ENCODE peak calls at places on chromosomes 2 and 18, in four cellular contexts. One of them, this sample, is unnamed. For H3K4me1, the result is how much of the 10 kb centered on the place peaks cover.

GRCh38 chr2:227377461-227378351 is 1.4 kb downstream of the TM4SF20 start:
- DNase-seq in GM23338: peak
- DNase-seq in HCT116: peak
- DNase-seq in K562: no peak
- DNase-seq in this sample: no peak

GRCh38 chr18:58497845-58498244 is 131.0 kb downstream of the ALPK2 start:
- DNase-seq in GM23338: no peak
- DNase-seq in HCT116: no peak
- DNase-seq in K562: no peak
- DNase-seq in this sample: no peak

GRCh38 chr18:45248240-45248903 is 366.9 kb upstream of the SLC14A2 start:
- DNase-seq in GM23338: no peak
- DNase-seq in HCT116: no peak
- DNase-seq in K562: no peak
- DNase-seq in this sample: no peak

GRCh38 chr2:235614176-235614860 is 120.5 kb downstream of the AGAP1 start:
- DNase-seq in GM23338: no peak
- DNase-seq in K562: no peak
- DNase-seq in HCT116: no peak
- DNase-seq in this sample: no peak

GRCh38 chr2:127219716-127220090 is 396 bp downstream of the CYP27C1 start:
- DNase-seq in GM23338: peak
- DNase-seq in HCT116: no peak
- DNase-seq in K562: no peak
- DNase-seq in this sample: no peak

GRCh38 chr2:7773362-7773973 is 856.3 kb downstream of the RNF144A start:
- DNase-seq in HCT116: peak
- DNase-seq in GM23338: no peak
- DNase-seq in K562: no peak
- DNase-seq in this sample: no peak

GRCh38 chr18:8188196-8188595 is 421.0 kb upstream of the RAB12 start:
- DNase-seq in K562: no peak
- DNase-seq in GM23338: no peak
- DNase-seq in HCT116: no peak
- DNase-seq in this sample: no peak

GRCh38 chr18:24373331-24373730 is 24.3 kb downstream of the OSBPL1A start:
- DNase-seq in K562: no peak
- DNase-seq in GM23338: no peak
- DNase-seq in HCT116: no peak
- DNase-seq in this sample: no peak

GRCh38 chr2:236378851-236379250 is 114.6 kb upstream of the ASB18 start:
- DNase-seq in HCT116: no peak
- DNase-seq in K562: no peak
- DNase-seq in GM23338: no peak
- DNase-seq in this sample: no peak

GRCh38 chr2:129443235-129443884 is 536.1 kb upstream of the RAB6C start:
- DNase-seq in HCT116: peak
- DNase-seq in GM23338: no peak
- DNase-seq in K562: no peak
- DNase-seq in this sample: no peak

GRCh38 chr18:47883771-47884413 is 46.6 kb downstream of the SMAD2 start:
- DNase-seq in HCT116: no peak
- DNase-seq in GM23338: no peak
- DNase-seq in K562: no peak
- DNase-seq in this sample: no peak

GRCh38 chr18:71398530-71398929 is 1109.7 kb downstream of the SOCS6 start:
- DNase-seq in K562: no peak
- DNase-seq in GM23338: peak
- DNase-seq in HCT116: no peak
- DNase-seq in this sample: no peak

GRCh38 chr2:101520246-101520645 is 45.3 kb upstream of the RFX8 start:
- DNase-seq in HCT116: no peak
- DNase-seq in K562: no peak
- DNase-seq in GM23338: no peak
- DNase-seq in this sample: no peak

GRCh38 chr2:203759692-203760365 is 53.4 kb downstream of the CD28 start:
- DNase-seq in GM23338: no peak
- DNase-seq in K562: no peak
- DNase-seq in HCT116: peak
- DNase-seq in this sample: no peak

GRCh38 chr2:205654878-205655601 is 27.3 kb upstream of the NRP2 start:
- DNase-seq in HCT116: no peak
- DNase-seq in GM23338: no peak
- DNase-seq in K562: no peak
- DNase-seq in this sample: no peak

GRCh38 chr2:219169950-219170654 is at the start of gene SLC23A3:
- DNase-seq in GM23338: no peak
- DNase-seq in HCT116: no peak
- DNase-seq in K562: no peak
- DNase-seq in this sample: no peak

GRCh38 chr2:206482123-206482522 is 38.8 kb downstream of the ADAM23 start:
- DNase-seq in HCT116: no peak
- DNase-seq in K562: no peak
- DNase-seq in GM23338: peak
- DNase-seq in this sample: no peak

GRCh38 chr18:48709371-48709770 is 170.5 kb downstream of the CTIF start:
- DNase-seq in HCT116: no peak
- DNase-seq in GM23338: peak
- DNase-seq in K562: no peak
- DNase-seq in this sample: no peak

GRCh38 chr2:23489471-23490400 is 104.8 kb downstream of the KLHL29 start:
- DNase-seq in HCT116: no peak
- DNase-seq in K562: no peak
- DNase-seq in GM23338: no peak
- DNase-seq in this sample: no peak

GRCh38 chr2:180927030-180927686 is 53.2 kb upstream of the UBE2E3 start:
- DNase-seq in HCT116: no peak
- DNase-seq in GM23338: no peak
- DNase-seq in K562: no peak
- DNase-seq in this sample: no peak

GRCh38 chr18:61502472-61502871 is 169.2 kb downstream of the CDH20 start:
- DNase-seq in GM23338: peak
- DNase-seq in K562: peak
- DNase-seq in HCT116: peak
- DNase-seq in this sample: peak

GRCh38 chr2:195535911-195536522 is 121.0 kb upstream of the SLC39A10 start:
- DNase-seq in K562: no peak
- DNase-seq in HCT116: no peak
- DNase-seq in GM23338: no peak
- DNase-seq in this sample: no peak

GRCh38 chr18:63319383-63320040 is at the start of gene BCL2:
- DNase-seq in K562: no peak
- DNase-seq in GM23338: peak
- DNase-seq in HCT116: no peak
- DNase-seq in this sample: no peak

GRCh38 chr2:181891258-181891965 is at the start of gene ITPRID2:
- DNase-seq in HCT116: peak
- DNase-seq in GM23338: peak
- DNase-seq in K562: peak
- DNase-seq in this sample: no peak

GRCh38 chr2:210617732-210618330 is 61.4 kb downstream of the CPS1 start:
- DNase-seq in HCT116: peak
- DNase-seq in K562: peak
- DNase-seq in GM23338: peak
- DNase-seq in this sample: peak

GRCh38 chr2:209425082-209426071 is 1.5 kb downstream of the MAP2 start:
- DNase-seq in GM23338: peak
- DNase-seq in K562: no peak
- DNase-seq in HCT116: peak
- DNase-seq in this sample: peak

GRCh38 chr2:188244383-188244782 is 47.3 kb upstream of the GULP1 start:
- DNase-seq in GM23338: no peak
- DNase-seq in HCT116: no peak
- DNase-seq in K562: no peak
- DNase-seq in this sample: no peak

GRCh38 chr18:35454803-35455202 is 43.0 kb downstream of the INO80C start:
- DNase-seq in GM23338: no peak
- DNase-seq in HCT116: no peak
- DNase-seq in K562: no peak
- DNase-seq in this sample: no peak

GRCh38 chr2:104368089-104368488 is 485.8 kb upstream of the POU3F3 start:
- DNase-seq in HCT116: no peak
- DNase-seq in K562: no peak
- DNase-seq in GM23338: peak
- DNase-seq in this sample: no peak

GRCh38 chr2:209985879-209986278 is 16.6 kb upstream of the RPE start:
- DNase-seq in K562: no peak
- DNase-seq in GM23338: no peak
- DNase-seq in HCT116: no peak
- DNase-seq in this sample: no peak

GRCh38 chr2:178109813-178110212 is 2.4 kb upstream of the RBM45 start:
- DNase-seq in K562: peak
- DNase-seq in HCT116: peak
- DNase-seq in GM23338: peak
- DNase-seq in this sample: no peak

GRCh38 chr18:47436871-47437270 is 185.4 kb upstream of the SKOR2 start:
- DNase-seq in HCT116: no peak
- DNase-seq in K562: no peak
- DNase-seq in GM23338: no peak
- DNase-seq in this sample: no peak

GRCh38 chr2:157838442-157839161 is 37.5 kb downstream of the ACVR1 start:
- DNase-seq in GM23338: peak
- DNase-seq in K562: peak
- DNase-seq in HCT116: peak
- DNase-seq in this sample: no peak

GRCh38 chr2:7333189-7333588 is 416.0 kb downstream of the RNF144A start:
- DNase-seq in GM23338: no peak
- DNase-seq in K562: no peak
- DNase-seq in HCT116: no peak
- DNase-seq in this sample: no peak

GRCh38 chr2:67476808-67477790 is 80.0 kb downstream of the ETAA1 start:
- DNase-seq in GM23338: peak
- DNase-seq in HCT116: peak
- DNase-seq in K562: peak
- DNase-seq in this sample: peak

GRCh38 chr18:79902075-79902474 is 49.4 kb downstream of the SLC66A2 start:
- DNase-seq in HCT116: no peak
- DNase-seq in GM23338: no peak
- DNase-seq in K562: no peak
- DNase-seq in this sample: no peak

GRCh38 chr18:13245481-13246000 is 27.0 kb downstream of the LDLRAD4 start:
- DNase-seq in HCT116: no peak
- DNase-seq in K562: no peak
- DNase-seq in GM23338: no peak
- DNase-seq in this sample: no peak

GRCh38 chr2:72757177-72757775 is 68.6 kb downstream of the EXOC6B start:
- DNase-seq in K562: peak
- DNase-seq in GM23338: peak
- DNase-seq in HCT116: no peak
- DNase-seq in this sample: no peak

DNA sequence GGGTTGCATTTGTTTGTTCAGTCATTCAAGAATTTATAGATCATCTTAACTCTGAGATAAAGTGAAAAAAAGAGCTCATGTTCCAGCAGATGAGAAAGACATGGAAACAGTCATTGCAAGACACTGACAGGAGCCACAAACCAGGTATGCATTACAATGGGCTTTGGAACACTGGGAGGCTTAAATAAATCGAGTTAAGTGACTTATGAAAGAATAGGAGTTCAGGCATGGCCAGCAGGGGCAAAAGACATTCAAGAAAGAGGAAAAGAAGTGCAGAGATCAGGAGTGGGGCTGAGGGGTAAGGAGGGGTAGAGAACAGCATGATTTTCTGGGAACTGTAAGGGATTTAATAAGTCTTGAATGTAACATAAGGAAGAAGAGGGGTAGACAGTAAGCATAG is 121.2 kb upstream of the EPC2 start:
- DNase-seq in HCT116: no peak
- DNase-seq in K562: no peak
- DNase-seq in GM23338: peak
- DNase-seq in this sample: no peak
- H3K4me1 ChIP-seq in HCT116: under half
- H3K4me1 ChIP-seq in K562: under half
- H3K4me1 ChIP-seq in GM23338: under half
- H3K4me1 ChIP-seq in this sample: under half

GRCh38 chr2:61710711-61711110 is 143.1 kb downstream of the FAM161A start:
- DNase-seq in K562: no peak
- DNase-seq in GM23338: no peak
- DNase-seq in HCT116: no peak
- DNase-seq in this sample: no peak
- TF ChIP-seq REST in K562: no peak
- TF ChIP-seq REST in GM23338: no peak
- TF ChIP-seq REST in HCT116: no peak
- TF ChIP-seq REST in this sample: no peak

GRCh38 chr18:3544537-3544936 is 94.6 kb downstream of the TGIF1 start:
- DNase-seq in GM23338: no peak
- DNase-seq in K562: no peak
- DNase-seq in HCT116: no peak
- DNase-seq in this sample: no peak

GRCh38 chr18:3541549-3542386 is 91.8 kb downstream of the TGIF1 start:
- DNase-seq in HCT116: no peak
- DNase-seq in GM23338: no peak
- DNase-seq in K562: no peak
- DNase-seq in this sample: no peak

GRCh38 chr18:3540805-3541548 is 91.0 kb downstream of the TGIF1 start:
- DNase-seq in K562: no peak
- DNase-seq in HCT116: no peak
- DNase-seq in GM23338: no peak
- DNase-seq in this sample: no peak

GRCh38 chr18:3547891-3548615 is 98.1 kb downstream of the TGIF1 start:
- DNase-seq in K562: no peak
- DNase-seq in HCT116: no peak
- DNase-seq in GM23338: no peak
- DNase-seq in this sample: no peak

DNA sequence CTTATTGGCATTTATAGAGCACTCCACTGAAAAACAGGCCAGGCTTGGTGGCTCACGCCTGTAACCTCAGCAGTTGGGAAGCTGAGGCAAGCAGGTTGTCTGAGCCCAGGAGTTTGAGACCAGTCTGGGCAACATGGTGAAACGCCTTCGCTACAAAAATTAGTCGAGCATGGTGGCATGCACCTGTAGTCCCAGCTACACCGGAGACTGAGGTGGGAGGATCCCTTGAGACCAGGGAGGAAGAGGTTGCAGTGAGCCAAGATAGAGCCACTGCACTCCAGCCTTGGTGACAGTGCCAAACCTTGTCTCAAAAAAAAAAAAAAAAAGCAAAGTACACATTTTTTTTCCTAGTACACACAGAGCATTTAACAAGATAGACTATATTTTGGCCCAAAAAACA is 96.1 kb downstream of the TGIF1 start:
- DNase-seq in K562: no peak
- DNase-seq in HCT116: no peak
- DNase-seq in GM23338: no peak
- DNase-seq in this sample: no peak
- TF ChIP-seq POLR2AphosphoS5 in K562: no peak
- TF ChIP-seq POLR2AphosphoS5 in HCT116: no peak
- TF ChIP-seq POLR2AphosphoS5 in GM23338: no peak
- TF ChIP-seq POLR2AphosphoS5 in this sample: no peak

DNA sequence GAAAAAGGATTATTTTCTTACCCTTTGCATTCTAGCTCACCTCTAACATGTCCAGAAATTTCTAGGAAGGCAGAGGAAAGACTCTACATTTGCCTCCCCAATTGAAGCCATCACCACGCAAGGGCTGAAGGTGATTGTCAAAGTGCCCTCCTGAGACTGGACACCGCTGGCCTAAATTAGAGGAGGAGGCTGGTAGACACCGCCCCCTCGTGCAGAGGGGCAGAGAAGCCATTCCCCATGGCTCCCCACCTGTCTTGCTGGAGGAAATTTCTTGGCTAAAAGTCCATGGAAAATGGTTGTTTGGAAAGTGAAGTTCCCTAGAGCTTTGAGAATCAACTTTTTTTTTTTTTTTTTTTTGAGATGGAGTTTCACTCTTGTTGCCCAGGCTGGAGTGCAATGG is 31.3 kb upstream of the CREB1 start:
- DNase-seq in HCT116: no peak
- DNase-seq in K562: no peak
- DNase-seq in GM23338: no peak
- DNase-seq in this sample: no peak
- H3K4me1 ChIP-seq in HCT116: under half
- H3K4me1 ChIP-seq in K562: under half
- H3K4me1 ChIP-seq in GM23338: under half
- H3K4me1 ChIP-seq in this sample: under half